ENCODE peak calls at places on chromosomes 16 and 17, in five cellular contexts. Z, U, I, V and W are unnamed samples.

GRCh38 chr16:50602531-50603205 is 54.5 kb downstream of the NKD1 start:
- DNase-seq in Z (no peak), I (peak; percentile 88), V (no peak), U (no peak), W (peak; percentile 29)

GRCh38 chr17:58279016-58279671 is 1.6 kb downstream of the MPO start:
- DNase-seq in V (no peak), I (no peak), Z (peak; percentile 53), U (no peak), W (peak; percentile 54)

GRCh38 chr17:52106638-52107261 is 51.8 kb downstream of the CA10 start:
- DNase-seq in U (no peak), I (no peak), Z (peak; percentile 76), V (peak; percentile 43), W (no peak)

GRCh38 chr17:42072323-42073187 is 22.2 kb upstream of the C17orf113 start:
- DNase-seq in I (no peak), V (no peak), Z (peak; percentile 67), U (no peak), W (no peak)

GRCh38 chr16:66135376-66135775 is 231.1 kb upstream of the CDH5 start:
- DNase-seq in I (peak; percentile 32), U (no peak), V (no peak), Z (no peak), W (no peak)

GRCh38 chr16:4837733-4838501 is 9.2 kb downstream of the GLYR1 start:
- DNase-seq in U (no peak), Z (no peak), I (no peak), V (no peak), W (peak; percentile 15)

GRCh38 chr16:77647726-77648125 is 74.6 kb upstream of the NUDT7 start:
- DNase-seq in V (no peak), Z (no peak), I (no peak), U (no peak), W (no peak)

GRCh38 chr17:74201250-74201649 is 2.2 kb upstream of the RPL38 start:
- DNase-seq in V (peak; percentile 42), I (no peak), U (no peak), Z (no peak), W (peak; percentile 74)

GRCh38 chr16:75181630-75182029 is 25.3 kb downstream of the CTRB2 start:
- DNase-seq in V (no peak), Z (no peak), I (no peak), U (no peak), W (no peak)

GRCh38 chr16:2815299-2815771 is 1.7 kb upstream of the PRSS21 start:
- DNase-seq in Z (no peak), I (no peak), U (peak; percentile 35), V (no peak), W (no peak)

GRCh38 chr17:81427446-81428120 is 32.3 kb downstream of the BAHCC1 start:
- DNase-seq in U (no peak), Z (no peak), I (no peak), V (no peak), W (peak; percentile 71)

GRCh38 chr16:70700101-70701020 is 14.5 kb upstream of the MTSS2 start:
- DNase-seq in V (no peak), Z (no peak), U (no peak), I (peak; percentile 80), W (no peak)

GRCh38 chr17:8287651-8288335 is 677 bp upstream of the RANGRF start:
- DNase-seq in Z (no peak), U (peak; percentile 79), I (no peak), V (no peak), W (no peak)

GRCh38 chr16:21264226-21265036 is 13.7 kb downstream of the CRYM start:
- DNase-seq in I (no peak), V (no peak), U (no peak), Z (no peak), W (no peak)

GRCh38 chr16:12158428-12158827 is 181.9 kb downstream of the SNX29 start:
- DNase-seq in U (peak; percentile 12), V (no peak), Z (no peak), I (no peak), W (no peak)

GRCh38 chr17:38571833-38572274 is 33.9 kb downstream of the SRCIN1 start:
- DNase-seq in I (no peak), Z (peak; percentile 74), U (no peak), V (no peak), W (no peak)

GRCh38 chr17:70313031-70313430 is 143.7 kb downstream of the KCNJ2 start:
- DNase-seq in U (no peak), Z (no peak), I (no peak), V (no peak), W (no peak)

GRCh38 chr16:48193846-48194245 is 38.1 kb upstream of the ABCC12 start:
- DNase-seq in V (no peak), I (no peak), U (no peak), Z (no peak), W (no peak)

GRCh38 chr16:85392756-85393673 is 220.1 kb upstream of the GSE1 start:
- DNase-seq in I (no peak), U (peak; percentile 49), Z (no peak), V (no peak), W (peak; percentile 42)

GRCh38 chr17:61551255-61551742 is 39.7 kb downstream of the NACA2 start:
- DNase-seq in Z (peak; percentile 61), U (no peak), I (no peak), V (peak; percentile 68), W (no peak)

GRCh38 chr17:61318684-61319098 is 81.0 kb upstream of the TBX2 start:
- DNase-seq in Z (no peak), U (no peak), V (no peak), I (no peak), W (no peak)

GRCh38 chr16:64974381-64974780 is 147.5 kb downstream of the CDH11 start:
- DNase-seq in I (no peak), U (no peak), V (no peak), Z (peak; percentile 18), W (no peak)

GRCh38 chr16:1572664-1573063 is 39.2 kb downstream of the TMEM204 start:
- DNase-seq in I (no peak), V (no peak), U (no peak), Z (no peak), W (no peak)

GRCh38 chr16:87855852-87856715 is 13.2 kb downstream of the SLC7A5 start:
- DNase-seq in Z (no peak), I (peak; percentile 61), V (peak; percentile 79), U (peak; percentile 95), W (peak; percentile 66)

GRCh38 chr16:14018848-14019247 is 52.3 kb upstream of the MRTFB start:
- DNase-seq in U (no peak), Z (peak; percentile 52), V (no peak), I (no peak), W (no peak)

GRCh38 chr17:74148446-74148845 is 55.0 kb upstream of the RPL38 start:
- DNase-seq in V (no peak), Z (no peak), I (no peak), U (no peak), W (no peak)

GRCh38 chr17:37488009-37488604 is 1.6 kb upstream of the DUSP14 start:
- DNase-seq in U (no peak), V (peak; percentile 98), I (no peak), Z (peak; percentile 72), W (no peak)

GRCh38 chr17:77377836-77378235 is 237.1 kb downstream of the SEC14L1 start:
- DNase-seq in V (no peak), Z (no peak), I (no peak), U (no peak), W (no peak)
- H3K27ac ChIP-seq in V (no peak overlapping the region), Z (peak overlapping the region; percentile 66), I (peak overlapping the region; percentile 95), U (no peak overlapping the region), W (no peak overlapping the region)

GRCh38 chr16:15641753-15642556 is 999 bp downstream of the MARF1 start:
- DNase-seq in I (no peak), Z (no peak), U (no peak), V (no peak), W (no peak)
- H3K4me1 ChIP-seq in I (no peaks in the 10 kb centered on the region), Z (peaks cover 7% of the 10 kb centered on the region), U (peaks cover 66% of the 10 kb centered on the region), V (peaks cover 30% of the 10 kb centered on the region), W (peaks cover 26% of the 10 kb centered on the region)

GRCh38 chr17:50425001-50425681 is 877 bp upstream of the ACSF2 start:
- DNase-seq in Z (no peak), U (no peak), V (no peak), I (no peak), W (no peak)
- H3K27ac ChIP-seq in Z (no peak overlapping the region), U (peak overlapping the region; percentile 55), V (peak overlapping the region; percentile 90), I (peak overlapping the region; percentile 91), W (peak overlapping the region; percentile 91)

DNA sequence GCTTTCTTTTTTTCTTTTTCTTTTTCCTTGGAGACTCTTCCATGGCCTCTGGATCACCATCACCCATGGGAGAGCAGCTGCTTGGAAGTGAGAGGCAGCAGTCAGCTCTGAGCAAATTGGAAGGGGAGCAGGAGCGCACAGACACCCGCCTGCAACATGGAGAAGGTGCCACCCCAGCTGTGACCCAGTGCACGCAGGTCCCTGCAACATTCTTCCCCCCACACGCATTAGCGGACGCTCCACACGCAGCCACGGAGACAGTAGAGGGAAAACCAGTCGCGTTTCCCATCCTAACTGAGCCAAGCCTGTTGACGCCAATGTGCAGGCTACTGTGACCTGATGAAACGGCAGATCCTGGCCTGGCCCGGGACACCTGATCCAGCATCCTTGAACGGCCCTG is 20.4 kb upstream of the CYTH1 start:
- DNase-seq in U (no peak), I (no peak), V (no peak), Z (no peak), W (no peak)
- H3K4me1 ChIP-seq in U (peaks cover 49% of the 10 kb centered on the region), I (no peaks in the 10 kb centered on the region), V (no peaks in the 10 kb centered on the region), Z (no peaks in the 10 kb centered on the region), W (no peaks in the 10 kb centered on the region)